ENCODE peak calls at places on chromosome 20, in five cellular contexts. E is CD8-positive, alpha-beta T cell; F is OCI-LY7; U is endothelial cell of umbilical vein; H is heart left ventricle. D is an unnamed sample.
A peak's percentile ranks its signal among the peaks of the same experiment; 100 is the strongest.

GRCh38 chr20:39038495-39038894 is 76.4 kb downstream of the DHX35 start:
- DNase-seq in U (no peak), F (no peak), H (no peak), E (no peak), D (no peak)

GRCh38 chr20:1979116-1979778 is 14.6 kb downstream of the PDYN start:
- DNase-seq in H (no peak), U (no peak), F (no peak), E (no peak), D (no peak)

GRCh38 chr20:38250607-38251006 is 9.9 kb downstream of the KIAA1755 start:
- DNase-seq in H (no peak), U (no peak), E (no peak), F (no peak), D (no peak)

GRCh38 chr20:25059866-25060465 is 2.0 kb upstream of the ACSS1 start:
- DNase-seq in E (no peak), H (no peak), F (no peak), U (no peak), D (no peak)

GRCh38 chr20:62804632-62805364 is at the start of gene OGFR:
- DNase-seq in F (peak; percentile 84), H (peak; percentile 77), E (peak; percentile 62), U (peak; percentile 46), D (peak; percentile 74)

GRCh38 chr20:14264869-14265268 is 72.5 kb downstream of the FLRT3 start:
- DNase-seq in U (no peak), E (no peak), F (no peak), H (no peak), D (no peak)

GRCh38 chr20:38109657-38110524 is 55.2 kb downstream of the TGM2 start:
- DNase-seq in H (peak; percentile 86), F (no peak), E (no peak), U (peak; percentile 84), D (no peak)

GRCh38 chr20:60167840-60168239 is 209.6 kb downstream of the CDH26 start:
- DNase-seq in F (no peak), H (no peak), E (no peak), U (no peak), D (no peak)

GRCh38 chr20:43457640-43458421 is at the start of gene SRSF6:
- DNase-seq in E (peak; percentile 90), H (peak; percentile 95), F (peak; percentile 93), U (peak; percentile 92), D (peak; percentile 92)

GRCh38 chr20:45306431-45306982 is at the start of gene RBPJL:
- DNase-seq in H (no peak), F (peak; percentile 25), E (peak; percentile 37), U (no peak), D (peak; percentile 29)

GRCh38 chr20:7161690-7162089 is 394.2 kb downstream of the BMP2 start:
- DNase-seq in F (peak; percentile 4), E (no peak), H (no peak), U (peak; percentile 36), D (no peak)

GRCh38 chr20:25084616-25085187 is 2.8 kb upstream of the VSX1 start:
- DNase-seq in F (no peak), E (no peak), U (no peak), H (no peak), D (no peak)

GRCh38 chr20:31974975-31975481 is 7.1 kb downstream of the XKR7 start:
- DNase-seq in F (no peak), E (no peak), H (no peak), U (no peak), D (no peak)

GRCh38 chr20:8756410-8756809 is 312.5 kb upstream of the PLCB4 start:
- DNase-seq in F (no peak), U (peak; percentile 62), H (no peak), E (no peak), D (no peak)

GRCh38 chr20:23350855-23351838 is 556 bp downstream of the NXT1 start:
- DNase-seq in F (peak; percentile 62), E (peak; percentile 29), H (peak; percentile 41), U (peak; percentile 69), D (peak; percentile 59)

GRCh38 chr20:12394786-12395185 is 477.1 kb downstream of the BTBD3 start:
- DNase-seq in U (no peak), E (no peak), H (no peak), F (no peak), D (no peak)

GRCh38 chr20:6074145-6074561 is 20.3 kb upstream of the LRRN4 start:
- DNase-seq in E (no peak), F (peak; percentile 57), H (peak; percentile 29), U (no peak), D (peak; percentile 5)

GRCh38 chr20:50415516-50416268 is 94.5 kb upstream of the PTPN1 start:
- DNase-seq in U (peak; percentile 75), E (no peak), F (no peak), H (peak; percentile 99), D (no peak)
- H3K4me1 ChIP-seq in U (peaks cover 6% of the 10 kb centered on the region), E (no peaks in the 10 kb centered on the region), F (no peaks in the 10 kb centered on the region), H (peaks cover 25% of the 10 kb centered on the region), D (no peaks in the 10 kb centered on the region)

GRCh38 chr20:20440473-20440872 is 72.6 kb downstream of the INSM1 start:
- DNase-seq in E (no peak), U (no peak), F (no peak), H (no peak), D (no peak)
- H3K4me3 ChIP-seq in E (no peak overlapping the region), U (no peak overlapping the region), F (no peak overlapping the region), H (no peak overlapping the region), D (no peak overlapping the region)

DNA sequence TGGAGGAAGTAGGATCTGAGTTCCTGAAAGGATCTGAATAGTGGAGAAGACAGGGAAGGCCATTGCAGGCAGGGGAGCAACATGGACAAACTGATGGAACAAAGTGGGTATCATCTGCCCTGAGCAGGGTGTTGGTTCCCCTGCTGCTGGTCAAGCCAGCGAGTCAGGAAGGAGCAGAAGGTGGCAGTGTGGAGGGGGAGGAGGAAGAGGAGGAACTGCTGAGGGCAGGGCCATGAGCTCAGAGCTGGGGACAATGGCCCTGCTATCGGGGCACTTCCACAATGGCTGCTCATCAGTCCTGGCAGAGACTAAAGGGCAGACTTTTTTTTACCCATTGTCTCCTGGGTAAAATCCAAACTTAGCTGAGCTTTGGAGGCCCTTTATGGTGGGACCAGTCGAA is 13.6 kb downstream of the CNBD2 start:
- DNase-seq in F (peak; percentile 19), U (no peak), E (no peak), H (no peak), D (no peak)
- H3K27ac ChIP-seq in F (no peak overlapping the region), U (no peak overlapping the region), E (no peak overlapping the region), H (no peak overlapping the region), D (no peak overlapping the region)

DNA sequence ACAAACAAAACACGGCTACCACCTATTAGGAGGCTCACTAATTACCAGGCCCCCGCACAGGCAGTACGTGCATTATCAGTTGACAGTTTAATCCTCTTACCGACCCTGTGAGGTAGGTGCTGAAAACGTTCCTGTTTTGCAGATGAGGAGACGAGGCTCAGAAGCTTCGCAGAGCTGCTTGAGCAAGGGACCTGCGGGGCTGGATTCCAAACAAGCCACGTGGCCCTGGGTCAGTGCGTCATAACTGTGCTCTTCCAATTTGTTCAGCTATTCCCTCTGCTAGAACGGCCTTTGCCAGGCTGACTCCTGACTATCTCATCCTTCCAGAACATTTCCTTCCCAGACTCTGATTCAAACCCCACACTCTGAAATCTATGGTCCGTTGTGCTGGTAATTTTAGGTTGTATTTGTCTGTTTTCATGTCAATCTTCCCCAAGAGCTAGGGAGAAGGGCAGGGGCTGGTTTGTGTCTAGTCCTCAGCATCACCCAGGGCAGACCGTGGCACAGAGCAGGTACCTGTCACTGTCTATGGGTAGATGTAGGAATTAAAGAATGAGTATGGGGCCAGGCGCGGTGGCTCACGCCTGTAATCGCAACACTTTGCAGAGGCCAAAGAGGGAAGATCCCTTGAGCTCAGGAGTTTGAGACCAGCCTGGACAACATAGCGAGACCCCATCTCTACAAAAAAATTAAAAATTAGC is 28.8 kb upstream of the TLDC2 start:
- DNase-seq in E (no peak), F (no peak), H (peak; percentile 76), U (no peak), D (no peak)
- H3K4me1 ChIP-seq in E (peaks cover 18% of the 10 kb centered on the region), F (peaks cover 89% of the 10 kb centered on the region), H (peaks cover 77% of the 10 kb centered on the region), U (peaks cover 15% of the 10 kb centered on the region), D (peaks cover 5% of the 10 kb centered on the region)

GRCh38 chr20:58854638-58855471 is 2.3 kb downstream of the GNAS start:
- DNase-seq in U (no peak), F (no peak), E (no peak), H (no peak), D (no peak)

GRCh38 chr20:58852559-58853271 is at the start of gene GNAS:
- DNase-seq in F (peak; percentile 65), H (peak; percentile 47), U (peak; percentile 47), E (no peak), D (peak; percentile 35)

GRCh38 chr20:58853466-58853865 is 950 bp downstream of the GNAS start:
- DNase-seq in F (no peak), U (no peak), E (no peak), H (no peak), D (no peak)

GRCh38 chr20:58855506-58856314 is 3.2 kb downstream of the GNAS start:
- DNase-seq in E (no peak), H (no peak), F (no peak), U (no peak), D (no peak)

GRCh38 chr20:58853976-58854637 is 1.6 kb downstream of the GNAS start:
- DNase-seq in E (no peak), F (no peak), U (no peak), H (no peak), D (no peak)
- H3K4me3 ChIP-seq in E (no peak overlapping the region), F (no peak overlapping the region), U (no peak overlapping the region), H (peak overlapping the region; percentile 37), D (no peak overlapping the region)

GRCh38 chr20:33072362-33072761 is 7.1 kb upstream of the BPIFB4 start:
- DNase-seq in U (no peak), E (no peak), H (no peak), F (no peak), D (no peak)

GRCh38 chr20:33069706-33070105 is 9.7 kb upstream of the BPIFB4 start:
- DNase-seq in F (no peak), U (no peak), H (no peak), E (no peak), D (no peak)

GRCh38 chr20:33070413-33071053 is 8.9 kb upstream of the BPIFB4 start:
- DNase-seq in H (no peak), F (no peak), U (no peak), E (no peak), D (no peak)

GRCh38 chr20:33072813-33073212 is 6.6 kb upstream of the BPIFB4 start:
- DNase-seq in E (no peak), H (no peak), F (no peak), U (no peak), D (no peak)

GRCh38 chr20:33071198-33071597 is 8.2 kb upstream of the BPIFB4 start:
- DNase-seq in E (no peak), F (no peak), H (no peak), U (no peak), D (no peak)
- H3K27ac ChIP-seq in E (no peak overlapping the region), F (no peak overlapping the region), H (no peak overlapping the region), U (no peak overlapping the region), D (no peak overlapping the region)